ENCODE peak calls at places on chromosomes 11 and 22, in four cellular contexts. One of them, this sample, is unnamed.

GRCh38 chr22:40340044-40340443 is 6.3 kb upstream of the ADSL start:
- DNase-seq in K562: no peak
- DNase-seq in GM12878: no peak
- DNase-seq in H1: no peak
- DNase-seq in this sample: no peak

GRCh38 chr11:4748435-4748834 is 21.3 kb downstream of the OR51F1 start:
- DNase-seq in H1: no peak
- DNase-seq in K562: no peak
- DNase-seq in GM12878: no peak
- DNase-seq in this sample: no peak

GRCh38 chr11:19967796-19968195 is 192.5 kb downstream of the DBX1 start:
- DNase-seq in GM12878: no peak
- DNase-seq in K562: no peak
- DNase-seq in H1: no peak
- DNase-seq in this sample: no peak

GRCh38 chr11:68295271-68295670 is 17.1 kb upstream of the LRP5 start:
- DNase-seq in GM12878: no peak
- DNase-seq in K562: no peak
- DNase-seq in H1: no peak
- DNase-seq in this sample: no peak

GRCh38 chr11:33197915-33198727 is 36.8 kb upstream of the CSTF3 start:
- DNase-seq in H1: no peak
- DNase-seq in GM12878: no peak
- DNase-seq in K562: no peak
- DNase-seq in this sample: no peak

GRCh38 chr22:29938285-29938693 is 55.3 kb downstream of the MTMR3 start:
- DNase-seq in K562: no peak
- DNase-seq in H1: no peak
- DNase-seq in GM12878: peak
- DNase-seq in this sample: no peak

GRCh38 chr11:90204832-90205646 is 17.8 kb downstream of the CHORDC1 start:
- DNase-seq in GM12878: no peak
- DNase-seq in H1: no peak
- DNase-seq in K562: peak
- DNase-seq in this sample: peak

GRCh38 chr11:104089481-104089880 is 53.0 kb downstream of the DDI1 start:
- DNase-seq in K562: no peak
- DNase-seq in H1: no peak
- DNase-seq in GM12878: no peak
- DNase-seq in this sample: no peak

GRCh38 chr11:86800956-86801264 is 568 bp downstream of the PRSS23 start:
- DNase-seq in H1: no peak
- DNase-seq in K562: no peak
- DNase-seq in GM12878: no peak
- DNase-seq in this sample: no peak

GRCh38 chr11:64698427-64698826 is 24.6 kb downstream of the NRXN2 start:
- DNase-seq in H1: no peak
- DNase-seq in K562: no peak
- DNase-seq in GM12878: no peak
- DNase-seq in this sample: no peak

GRCh38 chr22:24471570-24471969 is 23.6 kb upstream of the UPB1 start:
- DNase-seq in H1: peak
- DNase-seq in K562: no peak
- DNase-seq in GM12878: no peak
- DNase-seq in this sample: no peak

GRCh38 chr11:304915-305833 is 2.4 kb upstream of the IFITM2 start:
- DNase-seq in H1: no peak
- DNase-seq in K562: peak
- DNase-seq in GM12878: no peak
- DNase-seq in this sample: peak

GRCh38 chr22:43004362-43005035 is 10.4 kb downstream of the PACSIN2 start:
- DNase-seq in GM12878: no peak
- DNase-seq in H1: no peak
- DNase-seq in K562: no peak
- DNase-seq in this sample: peak

GRCh38 chr11:35580397-35580781 is 37.9 kb upstream of the FJX1 start:
- DNase-seq in K562: no peak
- DNase-seq in GM12878: no peak
- DNase-seq in H1: no peak
- DNase-seq in this sample: no peak

GRCh38 chr11:58622344-58622743 is at the start of gene CNTF:
- DNase-seq in H1: no peak
- DNase-seq in K562: no peak
- DNase-seq in GM12878: no peak
- DNase-seq in this sample: no peak

GRCh38 chr22:49291781-49292180 is 535.9 kb downstream of the BRD1 start:
- DNase-seq in K562: no peak
- DNase-seq in GM12878: no peak
- DNase-seq in H1: peak
- DNase-seq in this sample: no peak

GRCh38 chr22:47376322-47376700 is 613.9 kb downstream of the TBC1D22A start:
- DNase-seq in GM12878: no peak
- DNase-seq in H1: no peak
- DNase-seq in K562: no peak
- DNase-seq in this sample: no peak

GRCh38 chr11:34416088-34416487 is 22.6 kb upstream of the CAT start:
- DNase-seq in GM12878: no peak
- DNase-seq in K562: no peak
- DNase-seq in H1: no peak
- DNase-seq in this sample: no peak

GRCh38 chr11:1223346-1224108 is 661 bp downstream of the MUC5B start:
- DNase-seq in K562: no peak
- DNase-seq in GM12878: no peak
- DNase-seq in H1: peak
- DNase-seq in this sample: no peak

GRCh38 chr11:92259861-92260260 is 35.2 kb downstream of the FAT3 start:
- DNase-seq in GM12878: no peak
- DNase-seq in K562: no peak
- DNase-seq in H1: no peak
- DNase-seq in this sample: no peak

GRCh38 chr11:44979536-44980399 is 29.1 kb upstream of the TP53I11 start:
- DNase-seq in H1: no peak
- DNase-seq in GM12878: no peak
- DNase-seq in K562: no peak
- DNase-seq in this sample: no peak

GRCh38 chr11:44978279-44978960 is 27.7 kb upstream of the TP53I11 start:
- DNase-seq in H1: no peak
- DNase-seq in K562: no peak
- DNase-seq in GM12878: no peak
- DNase-seq in this sample: no peak

GRCh38 chr11:44978961-44979331 is 28.3 kb upstream of the TP53I11 start:
- DNase-seq in H1: no peak
- DNase-seq in GM12878: no peak
- DNase-seq in K562: no peak
- DNase-seq in this sample: peak

GRCh38 chr11:44976576-44976975 is 25.9 kb upstream of the TP53I11 start:
- DNase-seq in K562: no peak
- DNase-seq in H1: no peak
- DNase-seq in GM12878: no peak
- DNase-seq in this sample: no peak

DNA sequence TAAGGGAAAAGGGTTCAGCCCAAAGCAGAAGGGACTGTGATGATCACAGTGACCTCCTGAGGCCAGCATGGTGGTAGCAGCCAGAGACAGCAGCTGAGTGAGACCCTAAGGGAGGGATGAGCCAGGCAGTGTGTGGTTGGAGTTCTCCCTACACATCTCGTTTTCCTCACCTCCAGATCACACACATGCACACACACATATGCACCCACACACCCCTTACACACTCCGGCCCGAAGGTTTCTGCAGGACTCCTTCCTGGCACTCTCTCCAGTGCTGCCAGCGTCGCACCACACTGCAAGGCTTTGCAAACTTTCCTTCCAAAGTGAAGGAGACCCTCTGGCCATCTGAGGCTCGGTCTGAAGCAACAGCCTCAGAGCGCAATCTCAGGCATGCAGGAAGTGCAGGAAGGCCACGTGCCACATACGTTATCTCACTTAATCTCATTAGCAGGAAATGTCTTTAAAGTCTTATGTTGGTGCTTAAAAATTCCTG is 26.9 kb upstream of the TP53I11 start:
- DNase-seq in H1: no peak
- DNase-seq in K562: no peak
- DNase-seq in GM12878: no peak
- DNase-seq in this sample: no peak
- TF ChIP-seq CBX5 in H1: no peak
- TF ChIP-seq CBX5 in K562: no peak
- TF ChIP-seq CBX5 in GM12878: no peak
- TF ChIP-seq CBX5 in this sample: no peak

DNA sequence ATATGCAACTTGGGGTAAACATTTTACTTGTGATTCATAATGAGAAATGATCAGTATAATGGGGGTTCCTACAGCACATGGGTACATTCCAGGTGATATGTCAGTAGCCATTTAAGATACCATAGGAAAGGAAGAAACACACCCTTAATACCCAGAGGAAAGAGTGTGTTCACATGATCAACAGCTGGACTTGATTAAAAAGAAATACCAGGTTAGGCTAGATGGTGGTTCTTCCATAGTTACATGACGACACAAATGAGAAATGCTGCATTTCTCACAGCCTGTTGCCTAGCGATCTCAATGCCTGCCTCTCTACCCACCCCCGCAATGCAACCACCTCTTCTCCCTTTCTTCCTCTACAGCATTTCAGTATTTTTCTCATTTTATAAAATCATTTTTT is 96.8 kb downstream of the TTC28 start:
- DNase-seq in H1: no peak
- DNase-seq in GM12878: no peak
- DNase-seq in K562: no peak
- DNase-seq in this sample: no peak
- TF ChIP-seq CBX5 in H1: no peak
- TF ChIP-seq CBX5 in GM12878: no peak
- TF ChIP-seq CBX5 in K562: no peak
- TF ChIP-seq CBX5 in this sample: no peak

DNA sequence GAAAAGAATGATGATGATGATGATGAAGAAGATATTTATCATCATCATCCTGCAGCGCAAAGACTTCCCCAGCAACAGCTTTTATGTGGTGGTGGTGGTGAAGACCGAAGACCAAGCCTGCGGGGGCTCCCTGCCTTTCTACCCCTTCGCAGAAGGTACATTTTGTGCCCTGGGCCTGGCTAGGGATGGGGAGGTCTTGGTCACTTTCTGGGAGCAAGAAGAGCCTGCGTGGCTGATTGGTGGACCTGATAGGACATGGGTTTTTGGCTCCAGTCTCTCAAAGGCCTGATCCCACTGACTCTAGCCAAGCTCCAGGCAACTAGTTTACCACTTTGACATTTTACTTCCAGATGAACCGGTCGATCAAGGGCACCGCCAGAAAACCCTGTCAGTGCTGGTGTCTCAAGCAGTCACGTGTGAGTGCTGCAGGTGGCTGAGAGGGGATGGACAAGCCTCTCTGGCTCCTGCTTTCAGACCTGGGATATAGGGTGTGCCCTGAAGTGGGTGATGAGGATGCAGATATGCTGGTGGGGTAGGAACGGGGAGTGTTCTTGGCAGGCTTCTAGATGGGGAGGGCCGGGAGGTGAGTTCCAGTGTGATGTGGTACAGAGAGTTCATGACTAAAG is 5.3 kb downstream of the SIDT2 start:
- DNase-seq in K562: no peak
- DNase-seq in GM12878: no peak
- DNase-seq in H1: no peak
- DNase-seq in this sample: no peak
- TF ChIP-seq CBX5 in K562: no peak
- TF ChIP-seq CBX5 in GM12878: no peak
- TF ChIP-seq CBX5 in H1: no peak
- TF ChIP-seq CBX5 in this sample: no peak

DNA sequence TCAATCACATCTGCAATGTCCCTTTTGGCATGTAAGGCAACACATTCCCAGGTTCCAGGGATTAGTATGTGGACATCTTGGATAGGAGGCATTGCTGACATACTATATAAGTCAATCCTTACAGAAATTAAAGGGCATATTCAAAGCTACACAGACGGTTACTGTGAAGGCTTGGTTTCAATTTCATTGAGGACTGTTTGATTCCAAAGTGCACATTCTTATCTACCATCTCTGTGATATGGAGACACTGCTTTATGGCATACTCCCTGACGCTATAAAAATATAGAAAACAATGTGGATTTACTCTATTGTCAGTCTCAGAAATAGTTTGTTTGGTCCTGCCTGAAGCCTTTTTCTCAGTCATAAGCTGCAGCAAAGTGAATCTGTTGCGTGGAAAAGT is 1486.7 kb downstream of the FAM181B start:
- DNase-seq in GM12878: no peak
- DNase-seq in K562: no peak
- DNase-seq in H1: no peak
- DNase-seq in this sample: peak
- TF ChIP-seq CBX5 in GM12878: no peak
- TF ChIP-seq CBX5 in K562: no peak
- TF ChIP-seq CBX5 in H1: no peak
- TF ChIP-seq CBX5 in this sample: no peak

DNA sequence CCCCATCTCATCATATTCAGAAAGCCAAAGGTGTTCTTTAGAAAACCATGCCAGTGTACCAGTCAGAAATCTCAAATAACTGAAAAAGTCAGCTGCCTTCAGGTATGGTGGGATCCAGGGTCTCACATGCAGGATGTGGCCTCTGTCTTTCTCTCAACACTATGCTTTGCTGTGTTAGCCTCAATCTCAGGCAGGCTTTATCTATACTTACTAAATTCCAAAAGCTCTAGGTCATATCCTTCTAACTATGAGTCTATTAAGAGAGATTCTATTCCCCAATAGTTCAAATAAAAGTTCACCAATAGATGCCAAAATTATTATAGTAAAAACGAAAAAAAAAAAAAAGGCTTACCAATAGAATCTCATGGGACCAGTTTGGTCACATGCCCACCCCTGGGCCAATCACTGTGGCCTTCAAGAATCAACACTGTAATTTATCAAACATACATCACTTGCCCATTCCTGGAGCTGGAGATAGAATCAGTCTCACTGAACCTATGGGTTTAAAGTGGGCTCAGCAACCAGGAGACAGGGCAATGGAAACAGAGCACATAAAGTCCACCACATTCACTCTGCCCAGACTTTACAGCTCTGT is 38.0 kb upstream of the APLNR start:
- DNase-seq in K562: no peak
- DNase-seq in GM12878: no peak
- DNase-seq in H1: no peak
- DNase-seq in this sample: no peak
- TF ChIP-seq CBX5 in K562: no peak
- TF ChIP-seq CBX5 in GM12878: no peak
- TF ChIP-seq CBX5 in H1: no peak
- TF ChIP-seq CBX5 in this sample: no peak

DNA sequence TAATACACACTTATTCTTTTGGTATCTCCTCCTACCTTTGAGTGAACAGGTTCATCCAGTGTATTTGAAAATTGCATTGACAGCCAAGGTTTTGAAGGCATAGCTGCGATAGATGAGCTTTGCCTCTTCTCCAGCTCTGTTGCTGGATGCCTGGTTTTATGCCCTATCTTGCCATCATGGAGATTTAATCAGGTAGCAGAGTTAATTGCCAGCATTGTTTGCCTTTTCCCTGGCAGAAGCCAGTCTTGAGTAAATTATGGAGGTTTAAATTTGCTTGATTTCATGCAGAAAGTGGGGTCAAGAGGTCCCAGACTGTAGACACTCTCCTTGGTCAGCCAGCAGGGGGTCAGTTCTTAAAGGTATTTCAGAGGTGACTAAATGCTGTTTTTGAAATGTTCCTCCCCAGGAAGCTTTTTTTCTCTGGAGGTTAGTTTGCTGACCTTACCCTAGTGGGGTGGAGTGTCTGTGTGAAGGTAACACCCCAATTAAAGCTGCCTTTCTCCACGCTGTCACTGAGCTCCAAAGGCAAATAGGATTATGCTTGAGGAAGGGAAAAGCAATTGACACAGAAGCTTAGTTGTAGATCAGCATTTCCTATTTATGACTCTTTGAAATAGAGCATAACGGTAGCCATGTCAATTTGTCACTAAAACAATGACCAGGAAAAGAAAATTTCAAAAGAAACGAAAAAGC is 96.0 kb downstream of the EXT2 start:
- DNase-seq in H1: no peak
- DNase-seq in GM12878: no peak
- DNase-seq in K562: no peak
- DNase-seq in this sample: no peak
- TF ChIP-seq CBX5 in H1: no peak
- TF ChIP-seq CBX5 in GM12878: no peak
- TF ChIP-seq CBX5 in K562: no peak
- TF ChIP-seq CBX5 in this sample: no peak

This sample was measured in HepG2.